ENCODE peak calls at places on chromosome 10, in eight cellular contexts. K is psoas muscle; L is mucosa of descending colon; T is CD8-positive, alpha-beta T cell; X is cardiac muscle cell; U is pancreas; Y is endodermal cell; M is PC-9. D is an unnamed sample.

GRCh38 chr10:89281606-89282395 is 20.0 kb upstream of the IFIT2 start:
- DNase-seq in K (no peak), L (no peak), T (no peak), X (no peak), U (no peak), Y (no peak), M (no peak), D (peak; percentile 65)

GRCh38 chr10:103184615-103185014 is 8.5 kb downstream of the NT5C2 start:
- DNase-seq in K (no peak), L (no peak), T (no peak), X (peak; percentile 54), U (no peak), Y (no peak), M (no peak), D (no peak)

GRCh38 chr10:48614481-48615383 is 9.9 kb upstream of the ARHGAP22 start:
- DNase-seq in K (no peak), L (no peak), T (no peak), X (peak; percentile 58), U (no peak), Y (peak; percentile 26), M (no peak), D (peak; percentile 93)

GRCh38 chr10:86288695-86289576 is 77.7 kb downstream of the GRID1 start:
- DNase-seq in K (no peak), L (no peak), T (no peak), X (no peak), U (no peak), Y (peak; percentile 20), M (no peak), D (no peak)

GRCh38 chr10:30422981-30423654 is 10.9 kb upstream of the MAP3K8 start:
- DNase-seq in K (peak; percentile 75), L (peak; percentile 56), T (no peak), X (peak; percentile 82), U (no peak), Y (peak; percentile 91), M (peak; percentile 92), D (peak; percentile 77)

GRCh38 chr10:93753621-93754250 is 4.0 kb upstream of the LGI1 start:
- DNase-seq in K (no peak), L (no peak), T (no peak), X (no peak), U (no peak), Y (peak; percentile 68), M (no peak), D (no peak)

GRCh38 chr10:106011189-106011744 is 1153.2 kb downstream of the SORCS1 start:
- DNase-seq in K (no peak), L (no peak), T (no peak), X (no peak), U (no peak), Y (no peak), M (no peak), D (no peak)

GRCh38 chr10:106387063-106387462 is 777.4 kb downstream of the SORCS1 start:
- DNase-seq in K (no peak), L (no peak), T (no peak), X (peak; percentile 52), U (no peak), Y (no peak), M (no peak), D (peak; percentile 33)

DNA sequence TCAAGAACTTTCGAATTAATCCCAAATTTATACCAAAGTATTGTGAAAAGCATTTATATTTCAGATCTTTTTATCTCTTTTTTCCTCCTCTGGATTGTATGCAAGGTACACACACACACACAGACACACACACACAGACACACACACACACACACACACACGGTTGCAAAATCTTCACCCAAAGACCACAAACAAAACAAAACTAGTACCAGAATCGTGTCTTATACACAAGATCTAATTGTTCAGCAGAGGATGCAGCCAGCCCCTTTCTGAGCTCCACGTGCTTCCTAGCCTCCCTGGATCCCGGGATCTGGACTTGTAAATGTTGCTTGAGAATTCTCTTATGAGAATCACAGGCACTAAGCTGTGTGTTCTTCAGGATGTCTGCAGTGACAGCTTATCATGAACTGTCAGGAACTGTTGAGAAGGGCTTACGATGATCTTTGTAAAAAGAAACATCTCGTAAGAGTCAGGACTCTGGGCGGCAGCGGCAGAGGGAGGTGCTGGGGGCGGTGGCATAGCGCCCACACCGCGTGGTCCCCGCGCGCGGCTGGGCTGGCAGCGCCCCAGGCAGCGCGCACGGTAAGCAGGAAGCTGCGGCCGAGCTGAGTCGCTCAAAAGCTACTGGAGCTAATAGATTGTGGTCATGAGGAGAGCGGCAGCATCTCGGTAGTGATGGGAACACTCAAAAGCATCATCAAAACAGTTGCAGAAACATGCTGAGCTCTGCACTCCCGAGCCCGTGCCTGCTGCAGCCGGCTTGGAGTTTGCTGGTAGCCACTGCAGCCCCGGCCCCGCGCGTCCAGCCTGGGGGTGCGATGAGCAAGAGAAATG is 277.6 kb downstream of the GATA3 start:
- DNase-seq in K (peak; percentile 66), L (peak; percentile 65), T (peak; percentile 82), X (peak; percentile 85), U (peak; percentile 2), Y (peak; percentile 69), M (peak; percentile 52), D (no peak)
- H3K4me3 ChIP-seq in K (peak overlapping the region; percentile 49), L (no peak overlapping the region), T (peak overlapping the region; percentile 63), X (peak overlapping the region; percentile 8), U (no peak overlapping the region), Y (peak overlapping the region; percentile 66), M (peak overlapping the region; percentile 50), D (no peak overlapping the region)

GRCh38 chr10:69692891-69693290 is 62.8 kb downstream of the FAM241B start:
- DNase-seq in K (no peak), L (no peak), T (no peak), X (no peak), U (no peak), Y (no peak), M (no peak), D (no peak)

GRCh38 chr10:69693886-69694285 is 63.8 kb downstream of the FAM241B start:
- DNase-seq in K (no peak), L (no peak), T (no peak), X (no peak), U (no peak), Y (no peak), M (no peak), D (no peak)

GRCh38 chr10:69697006-69697405 is 67.0 kb downstream of the FAM241B start:
- DNase-seq in K (no peak), L (no peak), T (no peak), X (no peak), U (no peak), Y (no peak), M (peak; percentile 14), D (no peak)

DNA sequence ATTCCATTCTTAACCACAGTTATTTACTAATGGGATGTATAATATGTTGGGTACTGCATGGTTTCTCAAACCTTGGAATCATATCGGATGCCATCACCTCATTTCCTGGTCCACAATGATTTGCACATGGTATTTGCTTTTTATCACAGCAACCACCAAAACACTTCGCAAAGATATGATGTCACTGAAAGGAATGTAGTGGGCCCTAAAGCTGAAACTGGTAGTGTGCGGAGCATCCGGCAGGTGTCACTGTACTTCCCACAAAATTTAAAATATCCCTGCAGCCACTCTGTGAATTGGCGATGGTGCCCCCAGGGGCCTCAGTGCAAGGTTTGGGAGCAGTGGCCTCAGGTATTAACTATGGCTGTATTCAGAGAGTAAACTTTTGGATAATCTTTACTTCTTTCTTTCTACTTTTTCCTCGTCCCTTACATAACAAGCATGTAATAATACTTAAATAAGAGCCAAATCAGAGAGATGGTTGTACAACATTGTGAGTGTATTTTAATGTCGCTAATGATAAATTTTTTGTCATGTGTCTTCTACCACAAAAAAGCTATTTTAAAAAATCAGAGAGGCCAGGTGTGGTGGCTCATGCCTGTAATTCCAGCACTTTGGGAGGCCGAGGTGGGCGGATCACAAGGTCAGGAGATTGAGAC is 66.2 kb downstream of the FAM241B start:
- DNase-seq in K (no peak), L (peak; percentile 37), T (no peak), X (peak; percentile 90), U (no peak), Y (peak; percentile 86), M (peak; percentile 66), D (peak; percentile 87)
- TF ChIP-seq CTCF in K (peak; percentile 40), L (peak; percentile 25), T (peak; percentile 21), X (peak; percentile 71), U (peak; percentile 22), Y (peak; percentile 81), M (peak; percentile 85), D (peak; percentile 58)

GRCh38 chr10:3425261-3425660 is 252.7 kb upstream of the PITRM1 start:
- DNase-seq in K (no peak), L (no peak), T (no peak), X (no peak), U (no peak), Y (no peak), M (no peak), D (no peak)

GRCh38 chr10:3423411-3423810 is 250.8 kb upstream of the PITRM1 start:
- DNase-seq in K (no peak), L (peak; percentile 46), T (no peak), X (no peak), U (no peak), Y (no peak), M (no peak), D (no peak)

GRCh38 chr10:3425713-3426112 is 253.1 kb upstream of the PITRM1 start:
- DNase-seq in K (no peak), L (no peak), T (no peak), X (no peak), U (no peak), Y (no peak), M (no peak), D (no peak)

GRCh38 chr10:3422282-3422681 is 249.7 kb upstream of the PITRM1 start:
- DNase-seq in K (no peak), L (no peak), T (no peak), X (no peak), U (no peak), Y (no peak), M (no peak), D (no peak)

DNA sequence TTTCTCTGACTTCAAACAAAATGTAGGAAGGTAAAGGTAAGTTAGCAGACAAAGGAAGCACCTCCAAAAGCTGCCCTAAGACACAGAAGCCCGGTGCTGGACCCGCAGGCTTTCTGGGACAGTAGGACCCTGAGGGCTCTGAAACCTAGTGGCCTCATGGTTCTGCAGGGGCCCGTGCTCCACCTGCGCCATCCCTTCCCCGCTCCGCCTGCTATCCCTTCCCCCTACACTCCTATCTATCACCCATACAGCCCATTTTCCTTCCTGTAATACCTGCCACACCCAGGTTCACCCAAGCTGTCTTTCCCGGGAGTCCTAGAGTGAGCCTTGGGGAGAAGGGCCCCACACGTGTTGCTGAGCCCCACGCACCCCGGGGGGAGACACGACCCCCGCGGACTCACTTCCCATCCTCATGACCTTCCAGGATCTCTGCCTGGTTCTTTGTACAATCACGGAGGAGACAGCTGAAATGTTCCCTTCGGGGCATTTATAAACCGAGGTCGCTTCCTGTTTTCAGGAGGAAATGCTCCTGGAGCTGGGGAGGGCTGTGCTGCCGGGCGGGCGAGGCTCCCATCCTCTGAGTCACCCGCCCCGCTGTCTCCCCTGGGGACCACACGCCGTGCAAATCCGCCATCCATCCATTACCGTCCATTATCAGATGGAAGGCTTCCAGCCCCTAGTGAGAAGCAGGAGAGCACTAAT is 251.7 kb upstream of the PITRM1 start:
- DNase-seq in K (peak; percentile 79), L (no peak), T (no peak), X (peak; percentile 79), U (peak; percentile 18), Y (peak; percentile 74), M (no peak), D (no peak)
- H3K4me3 ChIP-seq in K (no peak overlapping the region), L (no peak overlapping the region), T (no peak overlapping the region), X (no peak overlapping the region), U (no peak overlapping the region), Y (no peak overlapping the region), M (no peak overlapping the region), D (no peak overlapping the region)

DNA sequence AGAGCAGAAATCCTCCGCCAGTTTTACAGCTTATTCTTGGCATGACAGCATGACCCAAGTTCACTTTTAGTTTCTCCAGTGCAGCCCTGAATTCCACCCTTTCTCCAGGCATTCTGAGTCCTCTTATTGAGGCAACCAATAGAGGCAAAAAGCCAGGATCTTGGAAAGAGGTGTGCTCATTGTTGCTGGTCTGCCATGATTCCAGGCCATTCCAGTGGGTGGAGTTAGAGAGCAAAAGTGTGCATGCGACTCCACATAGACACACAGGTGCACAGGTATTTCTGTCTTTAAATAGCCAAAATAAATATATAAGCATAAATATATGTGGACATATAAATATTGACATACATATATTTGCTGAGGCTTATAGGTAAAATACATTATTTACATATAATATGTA is 224.7 kb upstream of the ADARB2 start:
- DNase-seq in K (no peak), L (no peak), T (no peak), X (no peak), U (no peak), Y (peak; percentile 61), M (no peak), D (no peak)
- TF ChIP-seq CTCF in K (no peak), L (no peak), T (no peak), X (no peak), U (no peak), Y (peak; percentile 63), M (no peak), D (no peak)